ENCODE peak calls at places on chromosomes 11 and 22, in seven cellular contexts. N, Y, H, M, A, V and P are unnamed samples.

GRCh38 chr22:36386900-36387663 is 685 bp downstream of the MYH9 start:
- DNase-seq in N (no peak), Y (peak), H (peak), M (no peak), A (no peak), V (no peak), P (no peak)

GRCh38 chr11:69244286-69244685 is 49.7 kb upstream of the MYEOV start:
- DNase-seq in N (no peak), Y (no peak), H (no peak), M (no peak), A (no peak), V (no peak), P (no peak)

GRCh38 chr11:86594746-86595145 is 77.7 kb downstream of the ME3 start:
- DNase-seq in N (peak), Y (peak), H (peak), M (peak), A (no peak), V (no peak), P (no peak)

GRCh38 chr11:118497831-118498230 is 29.4 kb upstream of the TTC36 start:
- DNase-seq in N (peak), Y (no peak), H (no peak), M (peak), A (no peak), V (peak), P (no peak)

GRCh38 chr22:24554316-24555159 is at the start of gene GUCD1:
- DNase-seq in N (peak), Y (peak), H (peak), M (peak), A (no peak), V (no peak), P (no peak)

GRCh38 chr11:32396331-32396730 is 39.0 kb downstream of the WT1 start:
- DNase-seq in N (no peak), Y (no peak), H (no peak), M (no peak), A (no peak), V (no peak), P (peak)

GRCh38 chr11:8905528-8906165 is 5.3 kb upstream of the AKIP1 start:
- DNase-seq in N (peak), Y (peak), H (no peak), M (peak), A (no peak), V (peak), P (no peak)

GRCh38 chr11:121534131-121535093 is 81.6 kb upstream of the SORL1-AS1 start:
- DNase-seq in N (peak), Y (peak), H (no peak), M (no peak), A (no peak), V (peak), P (no peak)

GRCh38 chr11:2342557-2342956 is 34.6 kb upstream of the CD81 start:
- DNase-seq in N (no peak), Y (no peak), H (no peak), M (no peak), A (no peak), V (no peak), P (no peak)

GRCh38 chr22:36065775-36066544 is 37.3 kb upstream of the RBFOX2 start:
- DNase-seq in N (peak), Y (peak), H (peak), M (peak), A (peak), V (peak), P (peak)

GRCh38 chr11:124581817-124582216 is 12.0 kb downstream of the OR8A1 start:
- DNase-seq in N (no peak), Y (no peak), H (no peak), M (no peak), A (no peak), V (no peak), P (no peak)

GRCh38 chr22:33108037-33108436 is 49.9 kb upstream of the SYN3 start:
- DNase-seq in N (no peak), Y (no peak), H (no peak), M (no peak), A (no peak), V (no peak), P (no peak)

GRCh38 chr22:18119409-18120110 is 9.0 kb downstream of the TUBA8 start:
- DNase-seq in N (no peak), Y (no peak), H (no peak), M (no peak), A (no peak), V (no peak), P (peak)

GRCh38 chr11:10606536-10607208 is 38.2 kb upstream of the LYVE1 start:
- DNase-seq in N (peak), Y (peak), H (no peak), M (peak), A (no peak), V (peak), P (no peak)

GRCh38 chr11:116185551-116185950 is 587.2 kb downstream of the BUD13 start:
- DNase-seq in N (no peak), Y (no peak), H (no peak), M (no peak), A (no peak), V (no peak), P (no peak)

GRCh38 chr22:20002098-20002497 is 14.5 kb downstream of the ARVCF start:
- DNase-seq in N (no peak), Y (no peak), H (no peak), M (no peak), A (no peak), V (no peak), P (no peak)

GRCh38 chr11:122197055-122197987 is 81.3 kb upstream of the BLID start:
- DNase-seq in N (peak), Y (peak), H (no peak), M (peak), A (no peak), V (peak), P (no peak)

GRCh38 chr11:95923730-95924413 is at the start of gene MTMR2:
- DNase-seq in N (peak), Y (peak), H (peak), M (peak), A (peak), V (peak), P (peak)

GRCh38 chr11:84817998-84818397 is 809.1 kb downstream of the DLG2 start:
- DNase-seq in N (peak), Y (peak), H (no peak), M (peak), A (no peak), V (peak), P (no peak)

GRCh38 chr11:130052556-130052955 is 17.1 kb upstream of the APLP2 start:
- DNase-seq in N (no peak), Y (no peak), H (no peak), M (no peak), A (no peak), V (peak), P (no peak)

GRCh38 chr22:30865656-30866055 is 102.9 kb downstream of the MORC2 start:
- DNase-seq in N (no peak), Y (no peak), H (no peak), M (no peak), A (no peak), V (no peak), P (no peak)

GRCh38 chr11:7278314-7278917 is 26.7 kb downstream of the SYT9 start:
- DNase-seq in N (peak), Y (peak), H (peak), M (no peak), A (peak), V (peak), P (peak)

GRCh38 chr11:65925397-65925796 is 6.2 kb downstream of the DRAP1 start:
- DNase-seq in N (no peak), Y (no peak), H (no peak), M (no peak), A (no peak), V (no peak), P (no peak)

GRCh38 chr11:67581469-67581868 is 2.1 kb upstream of the GSTP1 start:
- DNase-seq in N (no peak), Y (peak), H (no peak), M (no peak), A (no peak), V (no peak), P (no peak)
- H3K4me3 ChIP-seq in N (no peak), Y (no peak), H (no peak), M (no peak), A (no peak), V (no peak), P (no peak)

GRCh38 chr11:64890084-64890944 is 11.9 kb upstream of the EHD1 start:
- DNase-seq in N (no peak), Y (no peak), H (no peak), M (no peak), A (no peak), V (no peak), P (no peak)
- H3K4me3 ChIP-seq in N (no peak), Y (no peak), H (no peak), M (no peak), A (no peak), V (no peak), P (no peak)

GRCh38 chr11:48110509-48110766 is 106.2 kb upstream of the OR4B1 start:
- DNase-seq in N (no peak), Y (no peak), H (no peak), M (no peak), A (no peak), V (no peak), P (no peak)
- H3K4me3 ChIP-seq in N (no peak), Y (no peak), H (no peak), M (no peak), A (no peak), V (no peak), P (no peak)

GRCh38 chr11:67278135-67278938 is 10.8 kb upstream of the ANKRD13D start:
- DNase-seq in N (no peak), Y (no peak), H (no peak), M (no peak), A (no peak), V (no peak), P (no peak)

GRCh38 chr11:67276821-67277230 is 10.6 kb downstream of the GRK2 start:
- DNase-seq in N (peak), Y (no peak), H (peak), M (no peak), A (no peak), V (peak), P (peak)

GRCh38 chr11:67275606-67276409 is 9.5 kb downstream of the GRK2 start:
- DNase-seq in N (no peak), Y (no peak), H (no peak), M (no peak), A (no peak), V (no peak), P (no peak)

GRCh38 chr11:67278939-67279588 is 10.0 kb upstream of the ANKRD13D start:
- DNase-seq in N (no peak), Y (no peak), H (no peak), M (no peak), A (no peak), V (no peak), P (no peak)

DNA sequence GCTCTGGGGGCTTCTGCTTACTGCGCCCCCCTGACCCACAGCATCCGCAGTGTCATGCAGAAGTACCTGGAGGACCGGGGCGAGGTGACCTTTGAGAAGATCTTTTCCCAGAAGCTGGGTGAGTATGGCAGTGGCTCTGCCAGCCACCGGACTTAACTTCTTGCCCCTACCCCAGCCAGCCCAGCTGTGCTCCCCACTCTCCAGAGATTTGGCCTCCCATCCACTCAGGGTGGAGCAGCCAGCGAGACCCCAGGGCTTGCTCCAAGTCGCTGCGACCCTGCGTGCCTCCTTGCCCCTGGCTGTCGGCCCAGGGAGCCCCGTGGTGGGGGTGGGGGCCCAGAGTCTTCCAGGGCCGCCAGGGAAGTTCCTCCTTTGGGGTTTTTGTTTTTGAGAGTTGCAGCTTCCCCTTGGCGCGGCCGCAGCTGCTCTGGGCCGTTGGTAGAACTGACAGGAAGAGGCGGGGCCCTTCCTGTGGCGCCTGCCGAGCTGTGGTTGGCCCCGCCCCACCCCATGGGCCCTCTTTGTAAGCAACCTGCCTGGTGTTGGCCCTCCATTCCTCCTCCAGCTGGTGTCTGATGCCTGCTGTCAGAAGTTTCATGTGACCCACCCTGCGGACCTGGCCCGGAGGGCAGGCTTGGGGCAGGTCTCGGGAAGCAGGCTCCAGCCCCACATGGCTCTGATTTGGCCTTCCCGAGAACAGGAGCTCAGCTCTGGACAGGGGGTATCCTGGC is 11.1 kb downstream of the GRK2 start:
- DNase-seq in N (peak), Y (peak), H (peak), M (no peak), A (no peak), V (peak), P (peak)
- H3K4me3 ChIP-seq in N (peak), Y (no peak), H (peak), M (no peak), A (no peak), V (peak), P (peak)

GRCh38 chr11:12725047-12725862 is 51.0 kb downstream of the TEAD1 start:
- DNase-seq in N (no peak), Y (peak), H (peak), M (no peak), A (no peak), V (no peak), P (no peak)
- H3K4me3 ChIP-seq in N (no peak), Y (no peak), H (no peak), M (no peak), A (no peak), V (no peak), P (no peak)